ENCODE peak calls at places on chromosomes 2 and 18, in six cellular contexts. One of them, this sample, is unnamed.

GRCh38 chr2:162379719-162380580 is 36.0 kb downstream of the GCA start:
- DNase-seq in mesenteric fat pad: no peak
- DNase-seq in GOT3: no peak
- DNase-seq in prostate gland: no peak
- DNase-seq in left ventricle myocardium superior: no peak
- DNase-seq in activated CD8-positive, alpha-beta memory T cell treated with anti-CD3 and anti-CD28 coated beads for 24 hours: no peak
- DNase-seq in this sample: no peak

GRCh38 chr2:118565301-118565700 is 282.1 kb downstream of the EN1 start:
- DNase-seq in mesenteric fat pad: no peak
- DNase-seq in activated CD8-positive, alpha-beta memory T cell treated with anti-CD3 and anti-CD28 coated beads for 24 hours: no peak
- DNase-seq in GOT3: no peak
- DNase-seq in prostate gland: no peak
- DNase-seq in left ventricle myocardium superior: no peak
- DNase-seq in this sample: no peak

GRCh38 chr2:233075966-233076339 is 15.8 kb downstream of the INPP5D start:
- DNase-seq in prostate gland: no peak
- DNase-seq in GOT3: no peak
- DNase-seq in left ventricle myocardium superior: no peak
- DNase-seq in activated CD8-positive, alpha-beta memory T cell treated with anti-CD3 and anti-CD28 coated beads for 24 hours: peak; percentile 58
- DNase-seq in mesenteric fat pad: no peak
- DNase-seq in this sample: no peak

GRCh38 chr18:28855524-28855923 is 678.6 kb upstream of the CDH2 start:
- DNase-seq in prostate gland: no peak
- DNase-seq in activated CD8-positive, alpha-beta memory T cell treated with anti-CD3 and anti-CD28 coated beads for 24 hours: no peak
- DNase-seq in GOT3: no peak
- DNase-seq in mesenteric fat pad: no peak
- DNase-seq in left ventricle myocardium superior: no peak
- DNase-seq in this sample: no peak

GRCh38 chr2:226664140-226664539 is 135.5 kb downstream of the IRS1 start:
- DNase-seq in prostate gland: no peak
- DNase-seq in left ventricle myocardium superior: peak; percentile 56
- DNase-seq in mesenteric fat pad: no peak
- DNase-seq in activated CD8-positive, alpha-beta memory T cell treated with anti-CD3 and anti-CD28 coated beads for 24 hours: no peak
- DNase-seq in GOT3: no peak
- DNase-seq in this sample: no peak

GRCh38 chr2:52818958-52819357 is 948.6 kb upstream of the CHAC2 start:
- DNase-seq in mesenteric fat pad: no peak
- DNase-seq in GOT3: no peak
- DNase-seq in activated CD8-positive, alpha-beta memory T cell treated with anti-CD3 and anti-CD28 coated beads for 24 hours: no peak
- DNase-seq in prostate gland: no peak
- DNase-seq in left ventricle myocardium superior: no peak
- DNase-seq in this sample: no peak

GRCh38 chr2:241812730-241813079 is 3.7 kb downstream of the NEU4 start:
- DNase-seq in GOT3: no peak
- DNase-seq in left ventricle myocardium superior: no peak
- DNase-seq in mesenteric fat pad: no peak
- DNase-seq in activated CD8-positive, alpha-beta memory T cell treated with anti-CD3 and anti-CD28 coated beads for 24 hours: peak; percentile 54
- DNase-seq in prostate gland: no peak
- DNase-seq in this sample: no peak

GRCh38 chr18:63730788-63731187 is 28.0 kb downstream of the SERPINB11 start:
- DNase-seq in GOT3: no peak
- DNase-seq in left ventricle myocardium superior: no peak
- DNase-seq in activated CD8-positive, alpha-beta memory T cell treated with anti-CD3 and anti-CD28 coated beads for 24 hours: no peak
- DNase-seq in mesenteric fat pad: no peak
- DNase-seq in prostate gland: no peak
- DNase-seq in this sample: no peak

GRCh38 chr2:181959508-181959907 is 26.1 kb upstream of the PPP1R1C start:
- DNase-seq in prostate gland: no peak
- DNase-seq in GOT3: no peak
- DNase-seq in left ventricle myocardium superior: no peak
- DNase-seq in mesenteric fat pad: no peak
- DNase-seq in activated CD8-positive, alpha-beta memory T cell treated with anti-CD3 and anti-CD28 coated beads for 24 hours: no peak
- DNase-seq in this sample: no peak